ENCODE peak calls at places on chromosomes 11 and 22, in nine cellular contexts. S is IMR-90, Q is heart left ventricle, A is body of pancreas, G is A549, V is ovary, J is adrenal gland, H is H1, X is Peyer's patch. R is an unnamed sample.

GRCh38 chr11:363948-364761 is 5.1 kb upstream of the B4GALNT4 start:
- DNase-seq in H (peak), G (peak), J (no peak), X (peak), V (no peak), A (peak), Q (no peak), S (no peak), R (no peak)

GRCh38 chr11:117189191-117189940 is 9.8 kb upstream of the TAGLN start:
- DNase-seq in G (no peak), H (no peak), S (no peak), J (no peak), X (no peak), A (no peak), V (no peak), Q (peak), R (no peak)

GRCh38 chr11:20031155-20032001 is 128.9 kb downstream of the DBX1 start:
- DNase-seq in Q (no peak), V (no peak), G (no peak), A (no peak), X (no peak), J (no peak), H (no peak), S (peak), R (no peak)

GRCh38 chr22:20654343-20655208 is 119.3 kb upstream of the SERPIND1 start:
- DNase-seq in G (no peak), H (no peak), S (no peak), X (no peak), Q (no peak), A (no peak), V (no peak), J (no peak), R (no peak)

GRCh38 chr11:92846542-92847125 is 122.8 kb upstream of the MTNR1B start:
- DNase-seq in H (no peak), A (no peak), Q (no peak), S (peak), G (no peak), V (no peak), X (no peak), J (no peak), R (no peak)

GRCh38 chr22:31451709-31452571 is 37.7 kb downstream of the EIF4ENIF1 start:
- DNase-seq in V (no peak), S (peak), J (peak), X (no peak), H (no peak), A (no peak), Q (no peak), G (peak), R (peak)

GRCh38 chr22:23305321-23305910 is 125.1 kb downstream of the BCR start:
- DNase-seq in A (no peak), J (peak), S (peak), H (no peak), Q (peak), X (no peak), V (peak), G (no peak), R (no peak)

GRCh38 chr11:3049430-3050243 is 7.6 kb downstream of the CARS1 start:
- DNase-seq in X (peak), H (no peak), J (peak), V (peak), S (peak), A (peak), G (peak), Q (peak), R (no peak)

GRCh38 chr22:27880778-27881394 is 38.2 kb downstream of the PITPNB start:
- DNase-seq in H (no peak), A (peak), V (no peak), G (peak), J (peak), X (no peak), S (peak), Q (no peak), R (peak)

GRCh38 chr22:37442537-37442936 is 15.3 kb upstream of the ELFN2 start:
- DNase-seq in G (peak), J (no peak), X (no peak), Q (no peak), H (no peak), S (peak), A (no peak), V (no peak), R (no peak)

GRCh38 chr22:46556775-46557174 is 19.4 kb upstream of the CELSR1 start:
- DNase-seq in S (no peak), H (no peak), A (no peak), V (no peak), Q (no peak), J (no peak), G (no peak), X (no peak), R (no peak)

GRCh38 chr11:12174145-12175143 is 64.1 kb downstream of the MICAL2 start:
- DNase-seq in V (no peak), Q (no peak), X (no peak), S (peak), J (no peak), H (no peak), G (no peak), A (no peak), R (peak)

GRCh38 chr22:27987557-27987956 is 68.5 kb upstream of the PITPNB start:
- DNase-seq in S (peak), G (no peak), J (peak), X (no peak), A (no peak), H (no peak), Q (no peak), V (no peak), R (no peak)

GRCh38 chr11:78202733-78203167 is 14.0 kb downstream of the USP35 start:
- DNase-seq in A (no peak), J (no peak), S (no peak), X (no peak), V (no peak), G (no peak), Q (no peak), H (no peak), R (no peak)

GRCh38 chr11:134045799-134046635 is 22.9 kb upstream of the JAM3 start:
- DNase-seq in S (no peak), X (no peak), V (no peak), G (no peak), Q (peak), H (no peak), J (no peak), A (no peak), R (no peak)

GRCh38 chr22:48722661-48723060 is 1105.0 kb downstream of the BRD1 start:
- DNase-seq in A (no peak), X (no peak), Q (no peak), J (no peak), S (no peak), G (no peak), H (no peak), V (no peak), R (no peak)

GRCh38 chr22:28903080-28903479 is 19.7 kb downstream of the ZNRF3 start:
- DNase-seq in S (no peak), G (no peak), H (no peak), V (peak), J (no peak), A (peak), Q (no peak), X (peak), R (no peak)

GRCh38 chr22:24427500-24428164 is at the start of gene ADORA2A:
- DNase-seq in Q (peak), X (no peak), G (no peak), J (no peak), S (no peak), A (no peak), H (no peak), V (no peak), R (no peak)

GRCh38 chr11:26607725-26608506 is 35.9 kb upstream of the MUC15 start:
- DNase-seq in A (no peak), H (no peak), V (no peak), X (no peak), J (no peak), G (no peak), S (no peak), Q (no peak), R (no peak)

GRCh38 chr11:74226907-74227306 is 55.8 kb downstream of the PPME1 start:
- DNase-seq in V (no peak), A (no peak), X (no peak), G (no peak), H (no peak), Q (no peak), S (no peak), J (no peak), R (peak)

GRCh38 chr11:34036456-34036855 is 15.1 kb upstream of the CAPRIN1 start:
- DNase-seq in J (no peak), A (no peak), V (no peak), X (no peak), G (no peak), S (no peak), H (no peak), Q (no peak), R (no peak)

GRCh38 chr11:133834399-133835257 is 10.7 kb downstream of the SPATA19 start:
- DNase-seq in G (no peak), Q (no peak), H (no peak), J (no peak), X (no peak), S (no peak), A (no peak), V (no peak), R (no peak)

GRCh38 chr22:35761037-35761436 is 43.4 kb downstream of the APOL5 start:
- DNase-seq in V (no peak), A (no peak), H (no peak), G (peak), S (peak), X (no peak), J (no peak), Q (no peak), R (peak)

GRCh38 chr11:80320765-80321164 is 879.9 kb upstream of the TENM4 start:
- DNase-seq in A (no peak), Q (no peak), V (no peak), S (no peak), J (no peak), H (no peak), G (no peak), X (no peak), R (no peak)

GRCh38 chr11:126526471-126526870 is 171.0 kb downstream of the ST3GAL4 start:
- DNase-seq in Q (no peak), J (no peak), A (no peak), X (no peak), H (no peak), V (no peak), G (no peak), S (no peak), R (no peak)

GRCh38 chr11:118883004-118883367 is 706 bp upstream of the CXCR5 start:
- DNase-seq in A (no peak), X (no peak), H (no peak), S (no peak), G (no peak), V (no peak), Q (no peak), J (no peak), R (no peak)

GRCh38 chr11:118885319-118885718 is 1.6 kb downstream of the CXCR5 start:
- DNase-seq in G (no peak), V (no peak), A (no peak), Q (no peak), H (no peak), J (no peak), X (no peak), S (no peak), R (no peak)

GRCh38 chr11:118882489-118882888 is 1.2 kb upstream of the CXCR5 start:
- DNase-seq in V (no peak), X (no peak), A (no peak), J (no peak), G (no peak), Q (no peak), H (no peak), S (no peak), R (no peak)

GRCh38 chr11:118884613-118885274 is 1.1 kb downstream of the CXCR5 start:
- DNase-seq in G (no peak), X (no peak), S (no peak), Q (no peak), V (no peak), A (no peak), H (no peak), J (no peak), R (no peak)

GRCh38 chr11:118883368-118884071 is at the start of gene CXCR5:
- DNase-seq in A (no peak), X (no peak), G (no peak), V (no peak), J (no peak), H (no peak), S (peak), Q (no peak), R (no peak)
- TF ChIP-seq POLR2A in A (no peak), X (no peak), G (no peak), V (no peak), J (no peak), H (no peak), S (no peak), Q (no peak), R (no peak)

GRCh38 chr11:45922425-45923082 is at the start of gene LARGE2:
- DNase-seq in V (no peak), A (peak), Q (no peak), S (no peak), H (no peak), J (peak), X (peak), G (no peak), R (no peak)
- TF ChIP-seq POLR2A in V (no peak), A (peak), Q (no peak), S (no peak), H (no peak), J (no peak), X (no peak), G (no peak), R (no peak)

GRCh38 chr11:128298271-128298670 is 289.1 kb downstream of the ETS1 start:
- DNase-seq in X (no peak), G (no peak), J (no peak), V (no peak), A (no peak), Q (no peak), H (no peak), S (no peak), R (no peak)

GRCh38 chr11:128297805-128298204 is 289.6 kb downstream of the ETS1 start:
- DNase-seq in H (no peak), V (no peak), J (no peak), Q (no peak), A (no peak), S (no peak), X (no peak), G (no peak), R (no peak)

GRCh38 chr11:128300785-128301184 is 286.6 kb downstream of the ETS1 start:
- DNase-seq in X (no peak), G (no peak), Q (no peak), V (no peak), S (no peak), J (no peak), A (no peak), H (no peak), R (no peak)

GRCh38 chr11:128297111-128297651 is 290.2 kb downstream of the ETS1 start:
- DNase-seq in G (no peak), A (no peak), S (peak), Q (no peak), J (no peak), H (no peak), V (no peak), X (no peak), R (no peak)

DNA sequence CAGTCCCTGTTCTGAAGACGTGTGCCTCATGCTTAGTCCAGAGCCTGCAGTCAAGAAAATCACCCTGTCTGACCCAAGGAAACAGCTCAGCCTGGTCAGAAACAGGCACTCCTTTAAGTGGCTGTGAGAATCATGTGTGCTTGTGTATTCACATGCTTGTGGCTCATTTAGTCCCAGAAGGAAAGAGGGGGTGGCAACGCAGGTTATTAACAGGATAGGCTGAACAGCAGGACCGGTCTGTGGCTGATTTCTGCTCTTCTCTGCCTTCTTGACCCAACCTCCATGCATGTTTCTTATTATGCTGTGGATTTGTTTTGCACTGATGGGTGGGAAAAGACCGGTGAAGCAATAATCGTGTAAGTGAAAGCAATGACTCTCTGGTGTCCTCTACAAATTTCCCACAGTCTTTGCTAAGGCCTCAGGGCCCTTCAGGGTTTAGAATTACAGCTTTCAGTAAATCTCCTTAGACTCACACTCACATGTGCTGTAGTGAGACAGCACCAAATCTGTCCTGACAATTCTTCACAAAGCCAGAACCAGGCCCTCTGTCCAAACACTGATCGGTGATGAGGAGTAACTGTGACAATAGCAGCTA is 288.1 kb downstream of the ETS1 start:
- DNase-seq in V (no peak), Q (no peak), S (peak), X (no peak), J (no peak), G (no peak), H (no peak), A (no peak), R (no peak)
- TF ChIP-seq POLR2A in V (no peak), Q (no peak), S (no peak), X (no peak), J (no peak), G (no peak), H (no peak), A (no peak), R (no peak)

GRCh38 chr11:88341852-88342251 is 4.3 kb upstream of the CTSC start:
- DNase-seq in V (no peak), H (no peak), A (no peak), Q (no peak), X (no peak), G (peak), J (no peak), S (no peak), R (no peak)

GRCh38 chr11:88338223-88338661 is 706 bp upstream of the CTSC start:
- DNase-seq in J (peak), H (no peak), X (no peak), V (peak), S (peak), A (peak), G (peak), Q (peak), R (peak)

GRCh38 chr11:88335284-88335683 is 2.3 kb downstream of the CTSC start:
- DNase-seq in X (no peak), J (no peak), A (no peak), S (no peak), V (no peak), Q (no peak), H (no peak), G (no peak), R (no peak)

GRCh38 chr11:88340366-88340930 is 2.9 kb upstream of the CTSC start:
- DNase-seq in G (no peak), A (no peak), J (no peak), V (no peak), X (no peak), S (peak), Q (no peak), H (no peak), R (no peak)

GRCh38 chr11:88337342-88338222 is at the start of gene CTSC:
- DNase-seq in H (peak), S (peak), G (peak), X (peak), V (peak), Q (peak), J (peak), A (peak), R (peak)
- TF ChIP-seq POLR2A in H (peak), S (peak), G (peak), X (peak), V (peak), Q (peak), J (peak), A (peak), R (peak)